ENCODE peak calls at places on chromosome 18, in nine cellular contexts. C is A549, P is neuronal stem cell, H is Karpas-422, Z is endothelial cell of umbilical vein, Q is IMR-90, M is astrocyte, A is mesendoderm, X is H9. V is an unnamed sample.

GRCh38 chr18:58484989-58485962 is 143.6 kb downstream of the ALPK2 start:
- DNase-seq in Q (no peak), Z (no peak), H (no peak), X (peak), M (no peak), C (no peak), A (peak), P (peak), V (no peak)

GRCh38 chr18:24228661-24229053 is 89.8 kb downstream of the CABYR start:
- DNase-seq in X (no peak), A (no peak), Z (no peak), H (no peak), M (peak), C (no peak), P (no peak), Q (peak), V (no peak)

GRCh38 chr18:12023375-12023774 is 42.1 kb downstream of the IMPA2 start:
- DNase-seq in P (no peak), Q (no peak), C (no peak), H (no peak), A (no peak), M (no peak), X (no peak), Z (no peak), V (no peak)

GRCh38 chr18:55319517-55319905 is 268.5 kb downstream of the TCF4 start:
- DNase-seq in M (peak), X (no peak), H (peak), Z (peak), Q (peak), C (no peak), A (no peak), P (no peak), V (no peak)

GRCh38 chr18:63208676-63209075 is 110.9 kb downstream of the BCL2 start:
- DNase-seq in Q (no peak), Z (no peak), P (no peak), M (no peak), A (no peak), H (no peak), C (no peak), X (no peak), V (no peak)

GRCh38 chr18:61898576-61899205 is 5.9 kb upstream of the RNF152 start:
- DNase-seq in H (no peak), Z (no peak), X (no peak), P (no peak), A (peak), C (peak), Q (no peak), M (no peak), V (no peak)

GRCh38 chr18:75438891-75439290 is 11.4 kb upstream of the SMIM21 start:
- DNase-seq in X (no peak), Q (peak), C (no peak), Z (no peak), A (no peak), H (no peak), P (no peak), M (peak), V (no peak)

GRCh38 chr18:75377258-75377657 is 50.2 kb downstream of the SMIM21 start:
- DNase-seq in P (no peak), C (no peak), X (no peak), Q (no peak), A (no peak), H (no peak), Z (no peak), M (peak), V (no peak)

GRCh38 chr18:13452448-13452811 is 233.9 kb downstream of the LDLRAD4 start:
- DNase-seq in C (peak), X (peak), H (no peak), A (peak), P (no peak), Z (peak), M (peak), Q (peak), V (no peak)

GRCh38 chr18:3864669-3865298 is 414.8 kb downstream of the TGIF1 start:
- DNase-seq in Q (no peak), A (no peak), H (no peak), M (no peak), C (no peak), Z (no peak), X (no peak), P (no peak), V (no peak)

GRCh38 chr18:74331404-74331803 is 15.8 kb downstream of the C18orf63 start:
- DNase-seq in P (no peak), Q (peak), A (peak), Z (no peak), C (peak), M (peak), X (no peak), H (peak), V (peak)

GRCh38 chr18:63207154-63207790 is 112.3 kb downstream of the BCL2 start:
- DNase-seq in H (no peak), P (no peak), Q (no peak), X (no peak), A (no peak), Z (no peak), C (no peak), M (no peak), V (no peak)

GRCh38 chr18:21389283-21389682 is 147.3 kb downstream of the GREB1L start:
- DNase-seq in H (no peak), A (no peak), C (no peak), X (no peak), M (no peak), Z (no peak), Q (no peak), P (no peak), V (no peak)

GRCh38 chr18:62374410-62374965 is 49.4 kb downstream of the TNFRSF11A start:
- DNase-seq in P (no peak), H (no peak), A (no peak), X (no peak), C (no peak), Q (no peak), Z (no peak), M (no peak), V (no peak)

GRCh38 chr18:58347135-58347534 is 281.8 kb downstream of the ALPK2 start:
- DNase-seq in H (no peak), A (no peak), Q (no peak), X (no peak), M (no peak), P (no peak), Z (no peak), C (no peak), V (no peak)

GRCh38 chr18:59787998-59788875 is 91.0 kb upstream of the CCBE1 start:
- DNase-seq in A (peak), Z (no peak), P (no peak), X (no peak), H (no peak), M (peak), C (peak), Q (peak), V (no peak)

GRCh38 chr18:35713545-35713944 is 132.0 kb downstream of the GALNT1 start:
- DNase-seq in H (no peak), C (no peak), M (peak), X (no peak), Q (peak), Z (peak), A (peak), P (no peak), V (no peak)

GRCh38 chr18:48022531-48023330 is 92.3 kb upstream of the SMAD2 start:
- DNase-seq in C (peak), H (peak), X (no peak), A (peak), P (peak), Q (peak), M (peak), Z (peak), V (peak)

GRCh38 chr18:8946046-8946838 is 156.3 kb upstream of the NDUFV2 start:
- DNase-seq in A (no peak), Z (no peak), H (no peak), M (peak), Q (peak), C (no peak), P (no peak), X (no peak), V (no peak)

GRCh38 chr18:2654828-2655152 is 736 bp upstream of the SMCHD1 start:
- DNase-seq in P (no peak), M (no peak), H (no peak), Q (peak), X (no peak), A (peak), Z (peak), C (peak), V (no peak)
- H3K4me2 ChIP-seq in P (peak), M (peak), H (peak), Q (peak), X (peak), A (peak), Z (peak), C (peak), V (peak)

DNA sequence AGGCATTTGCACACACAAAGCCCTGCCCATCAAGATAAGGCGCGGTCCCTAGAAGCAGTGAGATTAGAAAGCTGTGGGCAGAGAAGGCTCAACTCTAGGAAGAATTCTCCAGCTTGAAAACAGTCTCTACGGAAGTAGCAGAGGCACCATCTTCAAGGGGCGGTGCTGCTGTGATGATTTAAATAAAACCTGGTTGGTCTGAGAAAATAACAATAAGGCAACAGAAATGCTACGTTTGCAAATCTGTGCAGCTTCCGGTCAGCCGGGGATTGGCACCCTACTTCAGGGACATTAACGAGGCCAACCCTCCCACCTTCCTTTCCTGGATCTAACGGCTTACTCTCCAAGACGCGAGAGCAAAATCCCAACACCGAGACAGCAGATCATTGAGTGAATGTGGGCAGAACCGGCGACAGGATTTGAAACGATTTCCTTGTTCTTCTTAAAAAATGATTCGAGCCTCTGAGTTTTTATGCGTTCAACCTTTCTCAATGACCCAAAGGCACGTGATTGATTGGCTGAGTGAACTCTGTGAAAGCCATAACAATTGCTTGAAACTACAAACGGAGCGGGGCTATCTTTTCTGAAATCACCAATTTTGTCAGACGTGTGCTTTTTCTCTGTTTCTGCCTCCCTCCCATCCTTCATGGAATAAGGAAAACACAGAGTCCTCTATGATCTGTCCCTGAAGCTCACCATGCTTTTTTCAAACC is 93.7 kb upstream of the ZNF516 start:
- DNase-seq in Q (no peak), Z (no peak), P (no peak), H (no peak), M (peak), A (no peak), C (no peak), X (no peak), V (no peak)
- H3K4me2 ChIP-seq in Q (peak), Z (no peak), P (peak), H (no peak), M (peak), A (peak), C (peak), X (peak), V (no peak)

DNA sequence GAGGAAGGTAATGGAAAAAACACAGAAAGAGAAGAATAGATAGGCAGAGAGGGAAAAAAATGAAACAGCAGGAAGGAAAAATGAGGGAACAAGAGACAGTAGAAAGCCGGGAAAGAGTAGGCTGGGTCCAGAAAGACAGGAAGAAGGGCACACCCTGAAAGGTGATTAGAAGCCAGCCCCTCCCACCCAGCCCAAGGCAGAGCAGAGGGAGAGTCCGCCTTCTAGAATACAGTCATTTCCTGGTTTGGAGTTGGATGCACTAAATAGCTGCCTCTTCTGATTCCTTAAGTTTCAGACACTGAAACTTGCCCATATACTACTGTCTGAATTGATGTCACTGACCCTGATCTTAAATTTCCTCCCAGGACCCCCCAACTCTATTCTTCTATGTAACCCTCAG is 17.9 kb upstream of the DSG3 start:
- DNase-seq in H (no peak), P (no peak), A (peak), Z (no peak), M (no peak), Q (no peak), C (peak), X (peak), V (no peak)
- H3K4me2 ChIP-seq in H (no peak), P (no peak), A (no peak), Z (no peak), M (no peak), Q (no peak), C (peak), X (no peak), V (no peak)

DNA sequence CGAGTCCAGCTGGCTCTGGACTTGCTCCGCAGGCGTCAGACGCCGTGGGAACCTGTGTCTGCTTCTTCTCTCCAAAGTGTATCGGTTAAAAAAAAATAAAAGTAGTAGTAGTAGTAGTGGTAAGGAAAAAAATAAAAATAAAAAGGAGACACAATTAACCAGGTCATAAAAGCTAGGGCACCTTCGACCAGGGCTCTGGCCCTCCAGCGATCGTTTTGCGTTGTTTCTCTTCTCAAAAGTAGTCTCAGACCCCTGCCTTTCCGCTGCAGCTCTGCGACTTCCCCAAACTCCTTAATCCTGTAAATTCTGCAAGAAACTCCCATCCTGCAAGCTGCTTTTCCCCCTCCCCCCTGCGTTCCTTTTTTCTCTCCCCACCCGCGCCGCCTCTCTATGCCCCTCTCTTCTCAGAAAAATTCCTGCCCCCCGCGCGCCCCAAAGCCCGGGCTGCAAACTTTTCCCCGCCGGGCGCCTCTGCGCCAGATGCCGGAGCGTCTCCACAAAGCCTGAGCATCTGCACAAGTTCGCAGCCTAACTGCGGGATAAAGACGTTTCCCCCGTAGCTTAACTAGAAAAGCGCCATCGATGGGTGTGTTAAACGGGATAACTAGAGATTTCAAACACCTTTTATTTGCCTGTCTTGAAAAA is 1.9 kb upstream of the SALL3 start:
- DNase-seq in C (no peak), A (peak), H (no peak), P (no peak), Z (no peak), X (no peak), Q (no peak), M (no peak), V (no peak)
- H3K4me2 ChIP-seq in C (no peak), A (peak), H (no peak), P (peak), Z (no peak), X (peak), Q (no peak), M (peak), V (no peak)